ENCODE peak calls at places on chromosomes 13 and 19, in four cellular contexts. One of them, this sample, is unnamed.

GRCh38 chr19:46384396-46384795 is 29.0 kb downstream of the CCDC8 start:
- DNase-seq in BE2C: no peak
- DNase-seq in LoVo: no peak
- DNase-seq in activated CD4-positive, alpha-beta T cell treated with anti-CD3 and anti-CD28 coated beads, Interleukin-2, amount 50 U/mL, for 48 hours: no peak
- DNase-seq in this sample: no peak

GRCh38 chr13:36819811-36820140 is 754 bp downstream of the RFXAP start:
- DNase-seq in BE2C: peak
- DNase-seq in LoVo: no peak
- DNase-seq in activated CD4-positive, alpha-beta T cell treated with anti-CD3 and anti-CD28 coated beads, Interleukin-2, amount 50 U/mL, for 48 hours: peak
- DNase-seq in this sample: no peak

GRCh38 chr13:59888408-59888807 is 275.3 kb downstream of the DIAPH3 start:
- DNase-seq in BE2C: no peak
- DNase-seq in LoVo: no peak
- DNase-seq in activated CD4-positive, alpha-beta T cell treated with anti-CD3 and anti-CD28 coated beads, Interleukin-2, amount 50 U/mL, for 48 hours: no peak
- DNase-seq in this sample: no peak

GRCh38 chr19:48591021-48591420 is 15.5 kb upstream of the SPACA4 start:
- DNase-seq in BE2C: no peak
- DNase-seq in LoVo: no peak
- DNase-seq in activated CD4-positive, alpha-beta T cell treated with anti-CD3 and anti-CD28 coated beads, Interleukin-2, amount 50 U/mL, for 48 hours: no peak
- DNase-seq in this sample: no peak

GRCh38 chr19:13078897-13079541 is 23.6 kb downstream of the LYL1 start:
- DNase-seq in BE2C: peak
- DNase-seq in LoVo: no peak
- DNase-seq in activated CD4-positive, alpha-beta T cell treated with anti-CD3 and anti-CD28 coated beads, Interleukin-2, amount 50 U/mL, for 48 hours: no peak
- DNase-seq in this sample: peak

GRCh38 chr19:19053508-19054314 is 10.1 kb upstream of the SLC25A42 start:
- DNase-seq in BE2C: peak
- DNase-seq in LoVo: peak
- DNase-seq in activated CD4-positive, alpha-beta T cell treated with anti-CD3 and anti-CD28 coated beads, Interleukin-2, amount 50 U/mL, for 48 hours: peak
- DNase-seq in this sample: peak

GRCh38 chr19:18063463-18063862 is 23.3 kb downstream of the IL12RB1 start:
- DNase-seq in BE2C: peak
- DNase-seq in LoVo: peak
- DNase-seq in activated CD4-positive, alpha-beta T cell treated with anti-CD3 and anti-CD28 coated beads, Interleukin-2, amount 50 U/mL, for 48 hours: peak
- DNase-seq in this sample: no peak

GRCh38 chr13:108178105-108178504 is 37.2 kb downstream of the LIG4 start:
- DNase-seq in BE2C: no peak
- DNase-seq in LoVo: no peak
- DNase-seq in activated CD4-positive, alpha-beta T cell treated with anti-CD3 and anti-CD28 coated beads, Interleukin-2, amount 50 U/mL, for 48 hours: no peak
- DNase-seq in this sample: no peak

GRCh38 chr19:33251526-33252090 is 26.0 kb upstream of the SLC7A10 start:
- DNase-seq in BE2C: peak
- DNase-seq in LoVo: no peak
- DNase-seq in activated CD4-positive, alpha-beta T cell treated with anti-CD3 and anti-CD28 coated beads, Interleukin-2, amount 50 U/mL, for 48 hours: no peak
- DNase-seq in this sample: no peak

GRCh38 chr13:111129465-111130110 is 14.5 kb downstream of the ARHGEF7 start:
- DNase-seq in BE2C: no peak
- DNase-seq in LoVo: no peak
- DNase-seq in activated CD4-positive, alpha-beta T cell treated with anti-CD3 and anti-CD28 coated beads, Interleukin-2, amount 50 U/mL, for 48 hours: no peak
- DNase-seq in this sample: no peak

GRCh38 chr13:78192721-78193120 is 274.1 kb upstream of the EDNRB start:
- DNase-seq in BE2C: no peak
- DNase-seq in LoVo: no peak
- DNase-seq in activated CD4-positive, alpha-beta T cell treated with anti-CD3 and anti-CD28 coated beads, Interleukin-2, amount 50 U/mL, for 48 hours: no peak
- DNase-seq in this sample: no peak

GRCh38 chr19:8310342-8311055 is 2.3 kb upstream of the CD320 start:
- DNase-seq in BE2C: peak
- DNase-seq in LoVo: no peak
- DNase-seq in activated CD4-positive, alpha-beta T cell treated with anti-CD3 and anti-CD28 coated beads, Interleukin-2, amount 50 U/mL, for 48 hours: peak
- DNase-seq in this sample: no peak

GRCh38 chr19:12774588-12775555 is at the start of gene HOOK2:
- DNase-seq in BE2C: no peak
- DNase-seq in LoVo: peak
- DNase-seq in activated CD4-positive, alpha-beta T cell treated with anti-CD3 and anti-CD28 coated beads, Interleukin-2, amount 50 U/mL, for 48 hours: no peak
- DNase-seq in this sample: peak

GRCh38 chr19:43290568-43291359 is 21.4 kb upstream of the PSG9 start:
- DNase-seq in BE2C: no peak
- DNase-seq in LoVo: no peak
- DNase-seq in activated CD4-positive, alpha-beta T cell treated with anti-CD3 and anti-CD28 coated beads, Interleukin-2, amount 50 U/mL, for 48 hours: peak
- DNase-seq in this sample: no peak

GRCh38 chr19:6693681-6694080 is 23.7 kb upstream of the TNFSF14 start:
- DNase-seq in BE2C: no peak
- DNase-seq in LoVo: no peak
- DNase-seq in activated CD4-positive, alpha-beta T cell treated with anti-CD3 and anti-CD28 coated beads, Interleukin-2, amount 50 U/mL, for 48 hours: no peak
- DNase-seq in this sample: no peak

GRCh38 chr19:772730-773436 is 22.0 kb downstream of the MISP start:
- DNase-seq in BE2C: no peak
- DNase-seq in LoVo: no peak
- DNase-seq in activated CD4-positive, alpha-beta T cell treated with anti-CD3 and anti-CD28 coated beads, Interleukin-2, amount 50 U/mL, for 48 hours: no peak
- DNase-seq in this sample: peak

GRCh38 chr13:46633416-46633815 is 80.4 kb downstream of the LRCH1 start:
- DNase-seq in BE2C: no peak
- DNase-seq in LoVo: no peak
- DNase-seq in activated CD4-positive, alpha-beta T cell treated with anti-CD3 and anti-CD28 coated beads, Interleukin-2, amount 50 U/mL, for 48 hours: no peak
- DNase-seq in this sample: no peak